ENCODE peak calls at places on chromosomes 3 and 15, in six cellular contexts. S is hepatic stellate cell; U is small intestine; P is cardiac muscle cell; G is activated T-cell treated with anti-CD3 and anti-CD28 coated beads, Interleukin-2, amount 50 U/mL, for 72 hours; W is AG08396. K is an unnamed sample.

GRCh38 chr15:70057931-70058641 is 39.6 kb downstream of the TLE3 start:
- DNase-seq in S (no peak), U (no peak), P (no peak), G (no peak), W (no peak), K (no peak)

GRCh38 chr15:80932989-80933388 is 56.6 kb downstream of the MESD start:
- DNase-seq in S (no peak), U (no peak), P (no peak), G (no peak), W (peak), K (no peak)

GRCh38 chr15:48577495-48577894 is 68.0 kb downstream of the FBN1 start:
- DNase-seq in S (no peak), U (no peak), P (no peak), G (no peak), W (no peak), K (no peak)

GRCh38 chr3:44477312-44478030 is at the start of gene ZNF445:
- DNase-seq in S (peak), U (peak), P (peak), G (peak), W (peak), K (peak)

GRCh38 chr3:133474251-133474801 is 74.5 kb downstream of the BFSP2 start:
- DNase-seq in S (peak), U (no peak), P (no peak), G (no peak), W (peak), K (no peak)

GRCh38 chr3:102791641-102792589 is 357.1 kb downstream of the ZPLD1 start:
- DNase-seq in S (no peak), U (no peak), P (no peak), G (no peak), W (no peak), K (no peak)

GRCh38 chr3:73623996-73624362 is 762 bp downstream of the PDZRN3 start:
- DNase-seq in S (peak), U (peak), P (peak), G (no peak), W (peak), K (peak)

GRCh38 chr3:45011756-45012441 is 14.2 kb upstream of the CLEC3B start:
- DNase-seq in S (peak), U (no peak), P (no peak), G (no peak), W (peak), K (no peak)

GRCh38 chr3:11059090-11059798 is 66.7 kb downstream of the SLC6A1 start:
- DNase-seq in S (peak), U (peak), P (peak), G (peak), W (peak), K (peak)

GRCh38 chr15:30991301-30992072 is at the start of gene MTMR10:
- DNase-seq in S (peak), U (peak), P (peak), G (peak), W (peak), K (peak)

GRCh38 chr3:3806856-3807255 is 7.6 kb downstream of the LRRN1 start:
- DNase-seq in S (no peak), U (no peak), P (no peak), G (no peak), W (no peak), K (no peak)

GRCh38 chr15:95888762-95889161 is 441.7 kb upstream of the NR2F2 start:
- DNase-seq in S (no peak), U (no peak), P (no peak), G (no peak), W (no peak), K (no peak)

GRCh38 chr15:98653686-98654085 is 5.3 kb downstream of the IGF1R start:
- DNase-seq in S (no peak), U (no peak), P (no peak), G (no peak), W (no peak), K (no peak)

GRCh38 chr3:32959370-32959769 is 7.9 kb downstream of the CCR4 start:
- DNase-seq in S (no peak), U (no peak), P (peak), G (no peak), W (no peak), K (no peak)

GRCh38 chr3:1848935-1849334 is 249.7 kb upstream of the CNTN4 start:
- DNase-seq in S (no peak), U (no peak), P (no peak), G (no peak), W (no peak), K (no peak)

GRCh38 chr3:29057326-29057725 is 223.5 kb upstream of the RBMS3 start:
- DNase-seq in S (no peak), U (no peak), P (no peak), G (no peak), W (peak), K (no peak)

GRCh38 chr3:129399145-129399894 is 29.1 kb downstream of the EFCAB12 start:
- DNase-seq in S (peak), U (peak), P (peak), G (peak), W (peak), K (peak)

GRCh38 chr15:81304226-81304625 is 19.7 kb downstream of the STARD5 start:
- DNase-seq in S (peak), U (no peak), P (no peak), G (no peak), W (peak), K (no peak)

GRCh38 chr3:123576119-123576518 is 8.7 kb downstream of the HACD2 start:
- DNase-seq in S (no peak), U (no peak), P (no peak), G (no peak), W (no peak), K (no peak)

GRCh38 chr15:67801142-67801541 is 24.2 kb upstream of the SKOR1 start:
- DNase-seq in S (no peak), U (no peak), P (no peak), G (no peak), W (no peak), K (no peak)

GRCh38 chr15:25795712-25796111 is 67.4 kb downstream of the ATP10A start:
- DNase-seq in S (no peak), U (no peak), P (no peak), G (no peak), W (no peak), K (no peak)

GRCh38 chr3:36196058-36196457 is 184.2 kb upstream of the STAC start:
- DNase-seq in S (no peak), U (no peak), P (no peak), G (no peak), W (no peak), K (no peak)

GRCh38 chr15:60255390-60255789 is 142.4 kb downstream of the ANXA2 start:
- DNase-seq in S (no peak), U (peak), P (no peak), G (peak), W (no peak), K (no peak)

GRCh38 chr15:66233487-66234415 is 19.8 kb downstream of the MEGF11 start:
- DNase-seq in S (no peak), U (no peak), P (no peak), G (no peak), W (no peak), K (peak)

GRCh38 chr15:99955181-99955525 is 221.9 kb upstream of the LYSMD4 start:
- DNase-seq in S (no peak), U (no peak), P (no peak), G (no peak), W (peak), K (peak)

GRCh38 chr15:66369773-66370651 is 13.5 kb upstream of the TIPIN start:
- DNase-seq in S (peak), U (peak), P (no peak), G (peak), W (peak), K (no peak)

GRCh38 chr15:46471096-46471495 is 836.3 kb downstream of the SQOR start:
- DNase-seq in S (no peak), U (no peak), P (no peak), G (no peak), W (no peak), K (no peak)

GRCh38 chr3:30408105-30408557 is 198.3 kb upstream of the TGFBR2 start:
- DNase-seq in S (no peak), U (no peak), P (no peak), G (no peak), W (no peak), K (no peak)

GRCh38 chr15:58467121-58467721 is 35.4 kb downstream of the LIPC start:
- DNase-seq in S (no peak), U (no peak), P (no peak), G (no peak), W (no peak), K (no peak)

GRCh38 chr15:61086756-61087155 is 142.3 kb downstream of the RORA start:
- DNase-seq in S (no peak), U (no peak), P (no peak), G (no peak), W (no peak), K (no peak)

GRCh38 chr3:8769088-8769822 is at the start of gene OXTR:
- DNase-seq in S (peak), U (peak), P (peak), G (peak), W (peak), K (peak)

GRCh38 chr3:26522919-26523318 is 99.7 kb upstream of the LRRC3B start:
- DNase-seq in S (no peak), U (no peak), P (no peak), G (no peak), W (no peak), K (no peak)

GRCh38 chr15:75454471-75455418 is 3.3 kb upstream of the SIN3A start:
- DNase-seq in S (peak), U (peak), P (peak), G (peak), W (peak), K (peak)

GRCh38 chr3:178558637-178559036 is 22.4 kb downstream of the KCNMB2 start:
- DNase-seq in S (no peak), U (no peak), P (no peak), G (no peak), W (no peak), K (no peak)

GRCh38 chr15:34318277-34319079 is 19.1 kb downstream of the SLC12A6 start:
- DNase-seq in S (peak), U (peak), P (peak), G (peak), W (peak), K (peak)

GRCh38 chr3:48685293-48685602 is 467 bp downstream of the NCKIPSD start:
- DNase-seq in S (no peak), U (no peak), P (no peak), G (no peak), W (no peak), K (no peak)

GRCh38 chr3:78785004-78785403 is 982.8 kb downstream of the ROBO1 start:
- DNase-seq in S (no peak), U (no peak), P (no peak), G (no peak), W (no peak), K (no peak)

GRCh38 chr3:195929452-195929851 is 21.1 kb upstream of the TNK2 start:
- DNase-seq in S (no peak), U (no peak), P (no peak), G (no peak), W (no peak), K (no peak)